ENCODE peak calls at places on chromosomes 2 and 18, in eight cellular contexts. One of them, this sample, is unnamed.

GRCh38 chr2:109719871-109720270 is 74.2 kb upstream of the RGPD5 start:
- DNase-seq in Right ventricle myocardium superior: no peak
- DNase-seq in heart left ventricle: no peak
- DNase-seq in NCI-H1092: no peak
- DNase-seq in dermis blood vessel endothelial cell: no peak
- DNase-seq in HL-60: no peak
- DNase-seq in adrenal gland: no peak
- DNase-seq in mucosa of gallbladder: no peak
- DNase-seq in this sample: no peak

GRCh38 chr2:144320491-144320890 is 199.4 kb downstream of the ZEB2 start:
- DNase-seq in adrenal gland: peak; percentile 45
- DNase-seq in NCI-H1092: no peak
- DNase-seq in mucosa of gallbladder: no peak
- DNase-seq in Right ventricle myocardium superior: no peak
- DNase-seq in HL-60: no peak
- DNase-seq in heart left ventricle: no peak
- DNase-seq in dermis blood vessel endothelial cell: peak; percentile 72
- DNase-seq in this sample: peak; percentile 11

GRCh38 chr2:216863946-216864345 is 4.1 kb upstream of the TNP1 start:
- DNase-seq in Right ventricle myocardium superior: no peak
- DNase-seq in dermis blood vessel endothelial cell: no peak
- DNase-seq in NCI-H1092: no peak
- DNase-seq in HL-60: no peak
- DNase-seq in adrenal gland: no peak
- DNase-seq in mucosa of gallbladder: no peak
- DNase-seq in heart left ventricle: no peak
- DNase-seq in this sample: no peak

GRCh38 chr2:235900631-235901030 is 267.6 kb downstream of the GBX2 start:
- DNase-seq in dermis blood vessel endothelial cell: peak; percentile 26
- DNase-seq in mucosa of gallbladder: no peak
- DNase-seq in adrenal gland: no peak
- DNase-seq in heart left ventricle: no peak
- DNase-seq in NCI-H1092: no peak
- DNase-seq in Right ventricle myocardium superior: no peak
- DNase-seq in HL-60: no peak
- DNase-seq in this sample: no peak

GRCh38 chr2:197001921-197002320 is 75.4 kb upstream of the PGAP1 start:
- DNase-seq in HL-60: no peak
- DNase-seq in adrenal gland: no peak
- DNase-seq in NCI-H1092: no peak
- DNase-seq in dermis blood vessel endothelial cell: peak; percentile 19
- DNase-seq in heart left ventricle: no peak
- DNase-seq in Right ventricle myocardium superior: no peak
- DNase-seq in mucosa of gallbladder: no peak
- DNase-seq in this sample: no peak

GRCh38 chr2:157698430-157698829 is 69.8 kb upstream of the ACVR1C start:
- DNase-seq in heart left ventricle: no peak
- DNase-seq in NCI-H1092: no peak
- DNase-seq in mucosa of gallbladder: no peak
- DNase-seq in adrenal gland: no peak
- DNase-seq in dermis blood vessel endothelial cell: no peak
- DNase-seq in HL-60: no peak
- DNase-seq in Right ventricle myocardium superior: no peak
- DNase-seq in this sample: no peak

GRCh38 chr18:27430595-27430994 is 245.5 kb upstream of the CHST9 start:
- DNase-seq in Right ventricle myocardium superior: no peak
- DNase-seq in heart left ventricle: no peak
- DNase-seq in mucosa of gallbladder: no peak
- DNase-seq in NCI-H1092: no peak
- DNase-seq in dermis blood vessel endothelial cell: no peak
- DNase-seq in HL-60: no peak
- DNase-seq in adrenal gland: no peak
- DNase-seq in this sample: no peak

GRCh38 chr2:64063924-64064331 is 44.7 kb upstream of the VPS54 start:
- DNase-seq in dermis blood vessel endothelial cell: peak; percentile 85
- DNase-seq in HL-60: no peak
- DNase-seq in mucosa of gallbladder: peak; percentile 28
- DNase-seq in Right ventricle myocardium superior: no peak
- DNase-seq in heart left ventricle: peak; percentile 31
- DNase-seq in adrenal gland: no peak
- DNase-seq in NCI-H1092: no peak
- DNase-seq in this sample: no peak

GRCh38 chr18:3634250-3634939 is 184.4 kb downstream of the TGIF1 start:
- DNase-seq in NCI-H1092: no peak
- DNase-seq in adrenal gland: no peak
- DNase-seq in mucosa of gallbladder: no peak
- DNase-seq in HL-60: no peak
- DNase-seq in dermis blood vessel endothelial cell: no peak
- DNase-seq in Right ventricle myocardium superior: no peak
- DNase-seq in heart left ventricle: no peak
- DNase-seq in this sample: no peak

GRCh38 chr18:39523281-39523680 is 1957.7 kb upstream of the CELF4 start:
- DNase-seq in HL-60: no peak
- DNase-seq in Right ventricle myocardium superior: no peak
- DNase-seq in mucosa of gallbladder: no peak
- DNase-seq in NCI-H1092: no peak
- DNase-seq in heart left ventricle: no peak
- DNase-seq in adrenal gland: peak; percentile 20
- DNase-seq in dermis blood vessel endothelial cell: peak; percentile 63
- DNase-seq in this sample: no peak

GRCh38 chr2:88499204-88499603 is 46.7 kb upstream of the FOXI3 start:
- DNase-seq in heart left ventricle: no peak
- DNase-seq in Right ventricle myocardium superior: no peak
- DNase-seq in adrenal gland: no peak
- DNase-seq in dermis blood vessel endothelial cell: no peak
- DNase-seq in NCI-H1092: no peak
- DNase-seq in mucosa of gallbladder: no peak
- DNase-seq in HL-60: no peak
- DNase-seq in this sample: no peak

GRCh38 chr2:178208817-178209216 is 14.5 kb downstream of the OSBPL6 start:
- DNase-seq in NCI-H1092: no peak
- DNase-seq in heart left ventricle: no peak
- DNase-seq in mucosa of gallbladder: no peak
- DNase-seq in adrenal gland: no peak
- DNase-seq in Right ventricle myocardium superior: no peak
- DNase-seq in HL-60: no peak
- DNase-seq in dermis blood vessel endothelial cell: no peak
- DNase-seq in this sample: no peak

GRCh38 chr2:121172456-121172855 is 112.5 kb downstream of the TFCP2L1 start:
- DNase-seq in HL-60: no peak
- DNase-seq in mucosa of gallbladder: no peak
- DNase-seq in NCI-H1092: no peak
- DNase-seq in adrenal gland: no peak
- DNase-seq in dermis blood vessel endothelial cell: no peak
- DNase-seq in Right ventricle myocardium superior: no peak
- DNase-seq in heart left ventricle: no peak
- DNase-seq in this sample: no peak

GRCh38 chr2:7857904-7858303 is 824.0 kb upstream of the ID2 start:
- DNase-seq in mucosa of gallbladder: no peak
- DNase-seq in Right ventricle myocardium superior: no peak
- DNase-seq in heart left ventricle: no peak
- DNase-seq in adrenal gland: no peak
- DNase-seq in HL-60: no peak
- DNase-seq in NCI-H1092: no peak
- DNase-seq in dermis blood vessel endothelial cell: no peak
- DNase-seq in this sample: peak; percentile 49

GRCh38 chr2:240647503-240648154 is 22.3 kb downstream of the GPR35 start:
- DNase-seq in dermis blood vessel endothelial cell: no peak
- DNase-seq in adrenal gland: no peak
- DNase-seq in mucosa of gallbladder: no peak
- DNase-seq in HL-60: no peak
- DNase-seq in heart left ventricle: no peak
- DNase-seq in Right ventricle myocardium superior: no peak
- DNase-seq in NCI-H1092: no peak
- DNase-seq in this sample: no peak

GRCh38 chr2:239181601-239182471 is 219.0 kb downstream of the HDAC4 start:
- DNase-seq in mucosa of gallbladder: no peak
- DNase-seq in heart left ventricle: no peak
- DNase-seq in dermis blood vessel endothelial cell: no peak
- DNase-seq in HL-60: no peak
- DNase-seq in adrenal gland: peak; percentile 10
- DNase-seq in NCI-H1092: peak; percentile 12
- DNase-seq in Right ventricle myocardium superior: no peak
- DNase-seq in this sample: no peak

GRCh38 chr2:142825861-142826260 is 51.6 kb upstream of the KYNU start:
- DNase-seq in adrenal gland: no peak
- DNase-seq in NCI-H1092: no peak
- DNase-seq in heart left ventricle: no peak
- DNase-seq in HL-60: no peak
- DNase-seq in dermis blood vessel endothelial cell: peak; percentile 60
- DNase-seq in Right ventricle myocardium superior: no peak
- DNase-seq in mucosa of gallbladder: no peak
- DNase-seq in this sample: no peak

GRCh38 chr2:3257166-3257565 is 120.5 kb downstream of the EIPR1 start:
- DNase-seq in HL-60: no peak
- DNase-seq in NCI-H1092: no peak
- DNase-seq in mucosa of gallbladder: no peak
- DNase-seq in adrenal gland: no peak
- DNase-seq in heart left ventricle: no peak
- DNase-seq in Right ventricle myocardium superior: no peak
- DNase-seq in dermis blood vessel endothelial cell: no peak
- DNase-seq in this sample: no peak

GRCh38 chr18:564708-565561 is 15.2 kb upstream of the CETN1 start:
- DNase-seq in mucosa of gallbladder: no peak
- DNase-seq in adrenal gland: no peak
- DNase-seq in heart left ventricle: no peak
- DNase-seq in NCI-H1092: no peak
- DNase-seq in Right ventricle myocardium superior: no peak
- DNase-seq in dermis blood vessel endothelial cell: no peak
- DNase-seq in HL-60: no peak
- DNase-seq in this sample: no peak

GRCh38 chr2:178419123-178419522 is 31.9 kb downstream of the PRKRA start:
- DNase-seq in NCI-H1092: no peak
- DNase-seq in mucosa of gallbladder: no peak
- DNase-seq in HL-60: no peak
- DNase-seq in adrenal gland: no peak
- DNase-seq in dermis blood vessel endothelial cell: peak; percentile 55
- DNase-seq in heart left ventricle: no peak
- DNase-seq in Right ventricle myocardium superior: no peak
- DNase-seq in this sample: no peak

GRCh38 chr2:195368530-195369216 is 288.4 kb upstream of the SLC39A10 start:
- DNase-seq in dermis blood vessel endothelial cell: no peak
- DNase-seq in NCI-H1092: no peak
- DNase-seq in Right ventricle myocardium superior: no peak
- DNase-seq in heart left ventricle: no peak
- DNase-seq in HL-60: no peak
- DNase-seq in mucosa of gallbladder: no peak
- DNase-seq in adrenal gland: no peak
- DNase-seq in this sample: no peak

GRCh38 chr2:152537252-152537651 is 180.0 kb downstream of the PRPF40A start:
- DNase-seq in adrenal gland: no peak
- DNase-seq in HL-60: peak; percentile 6
- DNase-seq in Right ventricle myocardium superior: no peak
- DNase-seq in mucosa of gallbladder: no peak
- DNase-seq in dermis blood vessel endothelial cell: no peak
- DNase-seq in NCI-H1092: no peak
- DNase-seq in heart left ventricle: no peak
- DNase-seq in this sample: no peak

GRCh38 chr2:151849413-151850010 is 21.3 kb upstream of the ARL5A start:
- DNase-seq in adrenal gland: no peak
- DNase-seq in NCI-H1092: peak; percentile 7
- DNase-seq in HL-60: no peak
- DNase-seq in dermis blood vessel endothelial cell: no peak
- DNase-seq in mucosa of gallbladder: no peak
- DNase-seq in heart left ventricle: no peak
- DNase-seq in Right ventricle myocardium superior: no peak
- DNase-seq in this sample: no peak

GRCh38 chr2:131044757-131045150 is 48.5 kb downstream of the FAM168B start:
- DNase-seq in NCI-H1092: no peak
- DNase-seq in HL-60: no peak
- DNase-seq in mucosa of gallbladder: no peak
- DNase-seq in adrenal gland: no peak
- DNase-seq in Right ventricle myocardium superior: no peak
- DNase-seq in heart left ventricle: no peak
- DNase-seq in dermis blood vessel endothelial cell: no peak
- DNase-seq in this sample: no peak

GRCh38 chr2:58899692-58900091 is 658.6 kb upstream of the FANCL start:
- DNase-seq in Right ventricle myocardium superior: no peak
- DNase-seq in dermis blood vessel endothelial cell: no peak
- DNase-seq in NCI-H1092: no peak
- DNase-seq in HL-60: no peak
- DNase-seq in mucosa of gallbladder: no peak
- DNase-seq in heart left ventricle: no peak
- DNase-seq in adrenal gland: no peak
- DNase-seq in this sample: no peak